ENCODE peak calls at places on chromosome 4, in four cellular contexts. B is uterus, J is upper lobe of right lung, P is mucosa of descending colon. I is an unnamed sample.
A peak's percentile ranks its signal among the peaks of the same experiment; 100 is the strongest.

GRCh38 chr4:75028196-75028854 is 95.4 kb downstream of the PARM1 start:
- DNase-seq in B (no peak), J (no peak), P (no peak), I (no peak)

GRCh38 chr4:8317474-8317873 is 47.9 kb downstream of the HTRA3 start:
- DNase-seq in B (no peak), J (no peak), P (no peak), I (no peak)

GRCh38 chr4:107624024-107624423 is 96.0 kb downstream of the PAPSS1 start:
- DNase-seq in B (no peak), J (no peak), P (no peak), I (no peak)

GRCh38 chr4:29278580-29278979 is 1441.6 kb upstream of the PCDH7 start:
- DNase-seq in B (no peak), J (no peak), P (no peak), I (no peak)

GRCh38 chr4:20288846-20289512 is 37.3 kb downstream of the SLIT2 start:
- DNase-seq in B (no peak), J (no peak), P (no peak), I (no peak)

GRCh38 chr4:140243345-140243753 is 89.4 kb upstream of the MAML3 start:
- DNase-seq in B (peak; percentile 59), J (peak; percentile 67), P (peak; percentile 66), I (no peak)

GRCh38 chr4:175470141-175470540 is 341.9 kb downstream of the GPM6A start:
- DNase-seq in B (no peak), J (no peak), P (no peak), I (no peak)

GRCh38 chr4:8840816-8841455 is 30.7 kb downstream of the HMX1 start:
- DNase-seq in B (no peak), J (peak; percentile 48), P (no peak), I (no peak)

GRCh38 chr4:47532658-47533057 is 47.6 kb downstream of the ATP10D start:
- DNase-seq in B (no peak), J (no peak), P (no peak), I (no peak)

GRCh38 chr4:93147524-93148212 is 680.9 kb upstream of the ATOH1 start:
- DNase-seq in B (no peak), J (no peak), P (no peak), I (no peak)

GRCh38 chr4:10619220-10619619 is 65.3 kb downstream of the CLNK start:
- DNase-seq in B (no peak), J (no peak), P (no peak), I (no peak)

GRCh38 chr4:8516996-8517550 is 63.1 kb upstream of the GPR78 start:
- DNase-seq in B (no peak), J (no peak), P (no peak), I (no peak)

GRCh38 chr4:73257995-73258667 is 467 bp downstream of the ANKRD17 start:
- DNase-seq in B (peak; percentile 34), J (no peak), P (peak; percentile 57), I (peak; percentile 53)

GRCh38 chr4:84389406-84389805 is 109.7 kb downstream of the NKX6-1 start:
- DNase-seq in B (no peak), J (no peak), P (no peak), I (no peak)

GRCh38 chr4:95304898-95305297 is 243.9 kb downstream of the UNC5C start:
- DNase-seq in B (no peak), J (no peak), P (no peak), I (no peak)

GRCh38 chr4:37717575-37717974 is 31.4 kb upstream of the RELL1 start:
- DNase-seq in B (no peak), J (no peak), P (no peak), I (no peak)

GRCh38 chr4:65416875-65417274 is 253.4 kb downstream of the EPHA5 start:
- DNase-seq in B (no peak), J (no peak), P (no peak), I (peak; percentile 33)

GRCh38 chr4:126216611-126217010 is 901.9 kb downstream of the FAT4 start:
- DNase-seq in B (no peak), J (no peak), P (no peak), I (no peak)

GRCh38 chr4:187108846-187109245 is 385.2 kb upstream of the FAT1 start:
- DNase-seq in B (no peak), J (no peak), P (no peak), I (no peak)

GRCh38 chr4:173990126-173990878 is 293.2 kb downstream of the FBXO8 start:
- DNase-seq in B (peak; percentile 20), J (no peak), P (no peak), I (peak; percentile 58)

GRCh38 chr4:68865178-68865638 is 49.4 kb downstream of the UGT2B10 start:
- DNase-seq in B (no peak), J (no peak), P (no peak), I (no peak)

GRCh38 chr4:101864660-101865059 is 74.1 kb downstream of the BANK1 start:
- DNase-seq in B (no peak), J (no peak), P (no peak), I (no peak)
- H3K4me1 ChIP-seq in B (no peaks in the 10 kb centered on the region), J (no peaks in the 10 kb centered on the region), P (no peaks in the 10 kb centered on the region), I (no peaks in the 10 kb centered on the region)

GRCh38 chr4:163251204-163251603 is 81.2 kb downstream of the NPY1R start:
- DNase-seq in B (no peak), J (no peak), P (no peak), I (no peak)
- TF ChIP-seq CTCF in B (no peak), J (no peak), P (no peak), I (peak; percentile 40)

DNA sequence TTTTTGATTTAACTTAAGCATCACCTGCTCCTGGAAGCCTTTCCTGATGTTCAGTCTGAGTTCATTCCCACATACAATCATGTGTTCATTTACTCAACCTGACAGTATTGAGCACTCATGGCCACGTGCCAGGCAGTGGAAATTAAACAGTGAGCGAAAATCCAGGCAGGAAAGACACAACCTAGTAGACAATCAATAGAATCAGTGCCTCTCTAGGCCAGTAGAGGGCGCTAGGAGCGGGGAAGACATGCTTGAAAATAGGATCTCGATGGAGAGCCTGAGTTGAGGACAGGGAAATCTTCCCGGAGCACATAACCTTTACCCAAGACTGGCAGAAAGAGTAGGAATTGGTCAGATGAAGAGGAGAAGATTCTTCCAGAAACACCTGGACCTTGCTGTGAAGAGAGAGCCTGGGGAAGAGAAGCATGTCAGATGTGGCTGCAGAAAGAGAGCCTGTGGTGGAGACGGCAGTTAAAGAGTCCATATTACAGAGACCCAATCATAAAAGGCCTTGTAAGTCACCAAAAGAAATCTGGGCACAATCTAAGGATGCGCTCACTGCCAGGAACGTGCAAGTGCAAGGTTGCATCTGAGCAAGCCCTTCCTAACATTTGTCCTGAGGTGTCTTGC is 103.5 kb downstream of the LDB2 start:
- DNase-seq in B (peak; percentile 66), J (no peak), P (no peak), I (peak; percentile 78)
- H3K9me3 ChIP-seq in B (no peaks in the 10 kb centered on the region), J (no peaks in the 10 kb centered on the region), P (no peaks in the 10 kb centered on the region), I (no peaks in the 10 kb centered on the region)

GRCh38 chr4:87090305-87090704 is 130.1 kb downstream of the KLHL8 start:
- DNase-seq in B (no peak), J (no peak), P (no peak), I (no peak)
- H3K4me1 ChIP-seq in B (peaks cover 3% of the 10 kb centered on the region), J (peaks cover 31% of the 10 kb centered on the region), P (peaks cover 8% of the 10 kb centered on the region), I (peaks cover 13% of the 10 kb centered on the region)

GRCh38 chr4:145511913-145512522 is 30.4 kb downstream of the SMAD1 start:
- DNase-seq in B (no peak), J (no peak), P (no peak), I (no peak)
- TF ChIP-seq CTCF in B (no peak), J (no peak), P (no peak), I (no peak)

GRCh38 chr4:96448315-96448872 is 608.5 kb downstream of the PDHA2 start:
- DNase-seq in B (no peak), J (peak; percentile 23), P (no peak), I (no peak)
- H3K9me3 ChIP-seq in B (no peaks in the 10 kb centered on the region), J (peaks cover 16% of the 10 kb centered on the region), P (peaks cover 23% of the 10 kb centered on the region), I (no peaks in the 10 kb centered on the region)

I was measured in BE2C.